ENCODE peak calls at places on chromosomes 11 and 22, in ten cellular contexts. M is mucosa of descending colon, Y is body of pancreas, G is heart left ventricle, U is astrocyte of the cerebellum, T is left lung, F is foreskin fibroblast, Q is fibroblast of villous mesenchyme, P is ovary, D is coronary artery. B is an unnamed sample.

GRCh38 chr11:109039611-109040010 is 374.7 kb downstream of the DDX10 start:
- DNase-seq in P (no peak), G (no peak), U (peak; percentile 18), T (no peak), M (no peak), Y (no peak), D (no peak), Q (no peak), F (no peak), B (no peak)

GRCh38 chr11:113623114-113623513 is 83.0 kb downstream of the TMPRSS5 start:
- DNase-seq in Q (peak; percentile 68), G (no peak), P (no peak), T (no peak), D (no peak), F (no peak), U (no peak), Y (no peak), M (no peak), B (no peak)

GRCh38 chr11:12388939-12389670 is 11.7 kb downstream of the PARVA start:
- DNase-seq in G (no peak), P (no peak), D (no peak), Q (no peak), T (no peak), M (no peak), Y (no peak), F (no peak), U (no peak), B (no peak)

GRCh38 chr11:72045849-72046248 is 34.5 kb downstream of the NUMA1 start:
- DNase-seq in F (no peak), Y (no peak), P (peak; percentile 62), T (no peak), G (no peak), U (no peak), D (no peak), M (no peak), Q (peak; percentile 40), B (no peak)

GRCh38 chr11:22510741-22511140 is 114.9 kb downstream of the FANCF start:
- DNase-seq in P (no peak), M (no peak), Y (no peak), F (no peak), Q (no peak), G (no peak), T (no peak), U (peak; percentile 23), D (no peak), B (no peak)

GRCh38 chr11:58744988-58745704 is 13.4 kb upstream of the GLYAT start:
- DNase-seq in F (no peak), D (no peak), Q (no peak), T (no peak), G (no peak), P (no peak), U (no peak), M (no peak), Y (no peak), B (no peak)

GRCh38 chr11:6556139-6556949 is 47.1 kb downstream of the RRP8 start:
- DNase-seq in P (no peak), Y (peak; percentile 16), T (no peak), Q (no peak), G (no peak), M (no peak), U (no peak), D (no peak), F (no peak), B (no peak)

GRCh38 chr11:74459584-74459983 is 7.8 kb downstream of the KCNE3 start:
- DNase-seq in Y (no peak), U (no peak), Q (no peak), P (no peak), M (no peak), F (no peak), G (no peak), T (no peak), D (no peak), B (no peak)

GRCh38 chr11:57200937-57201336 is 19.2 kb downstream of the LRRC55 start:
- DNase-seq in Y (no peak), U (no peak), F (no peak), M (no peak), D (no peak), G (peak; percentile 63), T (no peak), Q (no peak), P (no peak), B (no peak)

GRCh38 chr22:42300286-42301071 is 30.0 kb upstream of the TCF20 start:
- DNase-seq in P (no peak), T (peak; percentile 53), U (no peak), F (no peak), Q (no peak), G (no peak), M (peak; percentile 46), D (no peak), Y (no peak), B (no peak)
- H3K4me3 ChIP-seq in P (no peak overlapping the region), T (no peak overlapping the region), U (no peak overlapping the region), F (no peak overlapping the region), Q (no peak overlapping the region), G (no peak overlapping the region), M (no peak overlapping the region), D (no peak overlapping the region), Y (no peak overlapping the region), B (no peak overlapping the region)

DNA sequence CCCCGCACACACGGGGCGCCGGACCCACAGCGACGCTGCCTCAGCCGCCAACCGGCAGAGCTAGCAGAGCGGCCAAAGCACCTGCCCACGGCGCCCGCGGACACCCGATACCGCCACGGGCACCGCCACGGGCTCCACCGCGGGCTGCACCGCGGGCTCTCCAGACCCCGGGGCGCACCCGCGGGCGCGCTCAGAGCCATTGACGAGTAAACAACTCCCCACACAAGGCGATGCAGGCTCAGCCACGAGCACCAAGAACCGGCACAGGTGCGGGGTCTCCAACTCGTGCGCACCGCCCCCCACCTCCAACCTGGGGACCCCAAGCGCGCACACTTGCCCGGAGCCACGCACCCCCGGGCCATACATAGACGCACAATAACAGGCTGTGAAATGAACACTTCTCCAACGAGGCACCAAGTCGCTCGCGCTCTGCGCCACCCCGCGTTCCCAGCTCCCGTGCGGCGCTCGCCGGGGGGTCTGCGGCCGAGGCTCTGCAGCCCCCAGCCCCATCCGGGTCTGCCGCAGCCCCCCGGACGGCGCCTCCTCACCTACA is 1.9 kb downstream of the IFITM10 start:
- DNase-seq in Y (no peak), F (no peak), U (no peak), Q (no peak), M (peak; percentile 25), G (no peak), T (peak; percentile 86), D (no peak), P (no peak), B (peak; percentile 55)
- H3K4me3 ChIP-seq in Y (no peak overlapping the region), F (peak overlapping the region; percentile 38), U (peak overlapping the region; percentile 54), Q (no peak overlapping the region), M (no peak overlapping the region), G (peak overlapping the region; percentile 22), T (no peak overlapping the region), D (peak overlapping the region; percentile 72), P (no peak overlapping the region), B (peak overlapping the region; percentile 59)

GRCh38 chr11:73312036-73312435 is 4.0 kb downstream of the ARHGEF17 start:
- DNase-seq in F (no peak), G (no peak), Y (no peak), Q (no peak), D (no peak), U (no peak), P (no peak), M (no peak), T (no peak), B (no peak)
- H3K4me3 ChIP-seq in F (peak overlapping the region; percentile 88), G (peak overlapping the region; percentile 28), Y (no peak overlapping the region), Q (peak overlapping the region; percentile 81), D (peak overlapping the region; percentile 85), U (peak overlapping the region; percentile 75), P (peak overlapping the region; percentile 11), M (no peak overlapping the region), T (peak overlapping the region; percentile 58), B (peak overlapping the region; percentile 46)

DNA sequence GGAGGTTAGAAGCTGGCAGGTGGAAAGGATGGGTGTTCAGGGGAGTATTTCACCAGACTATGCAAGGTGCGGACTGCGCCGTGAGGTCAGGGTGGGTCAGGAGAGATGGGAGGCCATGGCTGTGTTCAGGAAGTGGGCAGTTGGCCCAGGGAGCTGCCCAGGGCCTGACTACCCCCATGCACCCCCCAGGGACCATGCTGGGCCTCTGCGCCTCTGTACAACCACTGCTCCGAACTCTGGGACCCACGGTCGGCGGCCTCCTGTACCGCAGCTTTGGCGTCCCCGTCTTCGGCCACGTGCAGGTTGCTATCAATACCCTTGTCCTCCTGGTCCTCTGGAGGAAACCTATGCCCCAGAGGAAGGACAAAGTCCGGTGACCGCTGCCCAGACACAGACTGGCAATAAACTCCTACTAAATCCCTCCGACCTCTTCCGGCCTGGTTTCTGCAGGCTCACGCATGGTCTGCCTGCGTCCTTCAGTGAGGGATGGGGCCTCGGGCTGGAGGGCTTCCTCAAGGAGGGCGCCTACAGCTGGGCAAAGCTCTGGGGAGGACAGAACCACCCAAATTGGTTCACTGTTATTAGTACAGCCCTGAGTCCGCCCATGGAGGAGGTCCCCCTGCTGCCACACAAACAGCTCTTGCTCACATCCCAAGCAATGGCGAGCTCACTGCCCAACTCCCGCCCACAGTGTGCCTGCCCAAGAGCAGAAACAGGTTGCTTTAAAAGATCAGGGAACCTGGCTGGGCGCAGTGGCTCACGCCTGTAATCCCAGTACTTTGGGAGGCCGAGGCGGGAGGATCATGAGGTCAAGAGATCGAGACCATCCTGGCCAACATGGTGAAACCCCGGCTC is 4.2 kb downstream of the PHLDA2 start:
- DNase-seq in D (no peak), Y (no peak), P (no peak), T (peak; percentile 72), M (peak; percentile 73), Q (no peak), U (no peak), G (peak; percentile 25), F (no peak), B (no peak)
- H3K4me3 ChIP-seq in D (no peak overlapping the region), Y (no peak overlapping the region), P (no peak overlapping the region), T (no peak overlapping the region), M (no peak overlapping the region), Q (no peak overlapping the region), U (no peak overlapping the region), G (no peak overlapping the region), F (no peak overlapping the region), B (no peak overlapping the region)

DNA sequence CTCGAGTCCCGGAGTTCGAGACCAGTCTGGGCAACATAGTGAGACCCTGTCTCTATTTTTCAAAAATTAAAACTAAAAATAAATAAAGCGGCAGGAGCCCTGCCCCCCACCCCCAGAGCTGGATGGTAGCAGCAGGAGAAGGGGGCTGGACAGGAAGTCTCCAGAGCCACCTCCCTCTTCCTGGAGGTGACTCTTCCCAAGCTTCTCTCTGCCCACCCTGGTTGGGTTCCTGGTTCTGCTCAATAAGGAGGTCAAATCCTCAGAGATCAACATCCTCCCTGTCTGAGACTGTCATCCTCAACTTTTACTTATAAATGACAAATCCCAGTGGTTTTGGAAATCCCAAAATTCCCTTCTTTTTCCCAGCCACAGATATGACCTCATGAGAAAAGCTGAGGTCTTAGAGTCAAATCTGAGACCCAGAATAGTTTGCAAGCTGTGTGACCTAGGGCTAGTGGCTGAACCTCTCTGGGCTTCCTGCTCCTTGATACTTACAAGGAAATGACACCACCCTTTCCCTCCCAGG is 987 bp downstream of the C1QTNF6 start:
- DNase-seq in D (no peak), Y (no peak), P (no peak), U (no peak), Q (peak; percentile 31), F (no peak), G (peak; percentile 39), M (peak; percentile 34), T (peak; percentile 15), B (peak; percentile 24)
- H3K4me3 ChIP-seq in D (peak overlapping the region; percentile 61), Y (no peak overlapping the region), P (no peak overlapping the region), U (peak overlapping the region; percentile 44), Q (peak overlapping the region; percentile 72), F (peak overlapping the region; percentile 53), G (no peak overlapping the region), M (no peak overlapping the region), T (peak overlapping the region; percentile 27), B (no peak overlapping the region)